ENCODE peak calls at places on chromosomes 1 and 21, in eight cellular contexts. C, E, R, L, H, P, Z and O are unnamed samples.

GRCh38 chr1:103110701-103111100 is 2.4 kb upstream of the COL11A1 start:
- DNase-seq in C (no peak), Z (no peak), E (no peak), H (no peak), L (no peak), P (no peak), R (no peak), O (no peak)

GRCh38 chr1:94169126-94169525 is 48.2 kb upstream of the ABCA4 start:
- DNase-seq in Z (no peak), E (no peak), H (no peak), C (no peak), R (no peak), L (no peak), P (no peak), O (no peak)

GRCh38 chr1:155196103-155196892 is 11.4 kb downstream of the THBS3 start:
- DNase-seq in H (no peak), E (no peak), Z (no peak), C (no peak), L (peak; percentile 60), R (peak; percentile 29), P (no peak), O (no peak)

GRCh38 chr1:50976890-50977574 is 7.0 kb downstream of the CDKN2C start:
- DNase-seq in P (no peak), L (peak; percentile 56), E (peak; percentile 66), Z (no peak), R (no peak), C (no peak), H (no peak), O (no peak)

GRCh38 chr1:235297579-235297978 is 30.4 kb downstream of the ARID4B start:
- DNase-seq in P (no peak), R (no peak), C (no peak), E (no peak), Z (no peak), H (no peak), L (no peak), O (no peak)

GRCh38 chr1:25360596-25361581 is 22.8 kb downstream of the TMEM50A start:
- DNase-seq in E (no peak), R (no peak), L (no peak), P (no peak), H (peak; percentile 85), C (no peak), Z (no peak), O (no peak)

GRCh38 chr1:222095606-222096475 is 354.0 kb upstream of the DUSP10 start:
- DNase-seq in R (peak; percentile 38), Z (no peak), E (peak; percentile 47), L (no peak), C (no peak), H (no peak), P (peak; percentile 58), O (no peak)

GRCh38 chr1:234696148-234696576 is 86.2 kb upstream of the IRF2BP2 start:
- DNase-seq in C (no peak), L (no peak), H (no peak), Z (no peak), R (no peak), E (no peak), P (no peak), O (no peak)

GRCh38 chr21:17461582-17461981 is 51.3 kb upstream of the CXADR start:
- DNase-seq in R (no peak), L (no peak), C (no peak), Z (no peak), H (no peak), P (no peak), E (no peak), O (no peak)

GRCh38 chr1:243738020-243738419 is 112.0 kb downstream of the AKT3 start:
- DNase-seq in C (no peak), Z (no peak), R (no peak), P (no peak), H (no peak), L (no peak), E (no peak), O (no peak)

GRCh38 chr1:38332649-38333310 is 286.2 kb upstream of the POU3F1 start:
- DNase-seq in E (no peak), C (no peak), L (no peak), H (no peak), P (no peak), Z (no peak), R (no peak), O (no peak)

GRCh38 chr1:45722809-45723208 is 27.6 kb downstream of the IPP start:
- DNase-seq in L (no peak), Z (no peak), E (no peak), P (no peak), C (no peak), R (no peak), H (no peak), O (no peak)

GRCh38 chr21:32578107-32578691 is 7.1 kb downstream of the TCP10L start:
- DNase-seq in L (no peak), P (peak; percentile 5), E (peak; percentile 44), H (no peak), C (no peak), Z (no peak), R (no peak), O (no peak)

GRCh38 chr1:158121604-158122254 is 59.0 kb upstream of the CD1D start:
- DNase-seq in Z (no peak), C (no peak), L (no peak), H (peak; percentile 27), E (peak; percentile 26), R (peak; percentile 47), P (no peak), O (no peak)

GRCh38 chr1:20164694-20165202 is 21.1 kb upstream of the UBXN10 start:
- DNase-seq in C (no peak), P (no peak), Z (no peak), L (no peak), R (no peak), H (peak; percentile 16), E (no peak), O (no peak)

GRCh38 chr1:205938682-205939081 is 4.6 kb downstream of the SLC26A9 start:
- DNase-seq in H (no peak), L (no peak), R (no peak), C (no peak), P (no peak), Z (no peak), E (no peak), O (no peak)

GRCh38 chr1:95263400-95263799 is 29.4 kb downstream of the RWDD3 start:
- DNase-seq in R (no peak), C (no peak), Z (no peak), P (no peak), L (no peak), E (no peak), H (no peak), O (no peak)

GRCh38 chr1:62436466-62437272 is at the start of gene USP1:
- DNase-seq in P (peak; percentile 97), Z (peak; percentile 99), E (peak; percentile 95), L (peak; percentile 98), H (peak; percentile 100), C (peak; percentile 99), R (peak; percentile 94), O (peak; percentile 99)

GRCh38 chr1:29653886-29654450 is 417.6 kb downstream of the PTPRU start:
- DNase-seq in L (no peak), P (no peak), R (no peak), C (no peak), Z (no peak), H (no peak), E (no peak), O (no peak)

GRCh38 chr1:29657816-29658215 is 421.5 kb downstream of the PTPRU start:
- DNase-seq in Z (no peak), H (no peak), P (no peak), E (no peak), C (no peak), R (no peak), L (no peak), O (no peak)

GRCh38 chr1:29658688-29659087 is 422.4 kb downstream of the PTPRU start:
- DNase-seq in E (no peak), L (no peak), H (no peak), P (no peak), Z (no peak), R (no peak), C (no peak), O (no peak)

GRCh38 chr1:29655145-29655544 is 418.8 kb downstream of the PTPRU start:
- DNase-seq in Z (no peak), L (no peak), C (no peak), P (no peak), E (no peak), R (no peak), H (no peak), O (no peak)

GRCh38 chr1:29655945-29656866 is 419.9 kb downstream of the PTPRU start:
- DNase-seq in H (no peak), R (no peak), C (no peak), E (peak; percentile 53), Z (no peak), P (no peak), L (no peak), O (no peak)
- TF ChIP-seq CTCF in H (peak; percentile 76), R (peak; percentile 41), C (peak; percentile 35), E (peak; percentile 46), Z (peak; percentile 70), P (no peak), L (peak; percentile 4), O (peak; percentile 39)

GRCh38 chr1:209076688-209077087 is 506.8 kb upstream of the CAMK1G start:
- DNase-seq in H (no peak), P (no peak), R (no peak), E (no peak), C (no peak), Z (no peak), L (no peak), O (no peak)
- TF ChIP-seq CTCF in H (peak; percentile 34), P (no peak), R (no peak), E (peak; percentile 55), C (peak; percentile 30), Z (peak; percentile 21), L (no peak), O (no peak)

GRCh38 chr1:34591751-34592629 is 162.9 kb upstream of the GJB5 start:
- DNase-seq in Z (no peak), L (no peak), H (no peak), R (no peak), C (no peak), P (no peak), E (no peak), O (no peak)
- TF ChIP-seq CTCF in Z (peak; percentile 6), L (no peak), H (no peak), R (no peak), C (peak; percentile 12), P (no peak), E (no peak), O (peak; percentile 20)

GRCh38 chr1:225746361-225747179 is 31.1 kb upstream of the SRP9 start:
- DNase-seq in P (no peak), L (peak; percentile 76), E (no peak), C (no peak), H (peak; percentile 70), Z (peak; percentile 74), R (peak; percentile 82), O (no peak)
- TF ChIP-seq CTCF in P (no peak), L (no peak), E (peak; percentile 10), C (peak; percentile 11), H (peak; percentile 46), Z (peak; percentile 19), R (peak; percentile 39), O (peak; percentile 21)

DNA sequence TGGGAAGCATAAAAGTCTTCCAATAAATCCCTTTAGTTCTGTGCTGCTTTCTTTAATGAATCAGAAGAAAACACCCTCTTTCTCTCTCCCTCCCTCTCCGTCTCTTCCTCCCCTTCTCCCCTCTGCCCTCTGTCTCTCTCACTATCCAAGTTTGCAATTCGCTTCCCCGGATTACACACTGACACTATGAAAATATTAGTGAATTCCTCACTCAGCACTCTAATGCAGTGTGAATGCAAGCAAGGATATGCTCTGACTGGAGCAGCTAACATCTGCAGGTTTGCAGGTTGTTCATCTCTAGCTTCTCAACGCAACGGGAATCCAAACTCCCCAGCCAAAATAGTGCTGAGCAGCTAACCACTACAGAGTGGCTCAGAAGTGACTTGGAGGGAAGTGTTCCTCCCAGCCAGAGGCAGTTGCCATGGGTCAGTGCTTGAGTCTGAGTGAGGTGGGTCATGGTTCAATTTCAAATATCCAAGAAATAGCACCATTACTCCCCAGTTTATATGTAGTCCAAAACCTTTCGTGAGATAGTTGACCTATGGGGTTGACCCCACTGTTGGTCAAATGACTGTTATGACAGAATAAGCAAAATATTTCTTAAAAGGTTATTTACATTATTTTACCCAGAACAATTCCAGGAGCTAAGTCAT is 77.6 kb upstream of the CD55 start:
- DNase-seq in Z (no peak), P (no peak), H (peak; percentile 40), C (no peak), R (no peak), E (no peak), L (no peak), O (peak; percentile 35)
- TF ChIP-seq CTCF in Z (no peak), P (no peak), H (no peak), C (no peak), R (no peak), E (no peak), L (no peak), O (no peak)